ENCODE peak calls at places on chromosomes 6 and 20, in ten cellular contexts. A, S, L, G, N, O, T, Q, B and H are unnamed samples.

GRCh38 chr6:12138377-12138776 is 126.3 kb downstream of the HIVEP1 start:
- DNase-seq in A (no peak), Q (no peak), O (no peak), G (no peak), T (peak), L (no peak), N (no peak), S (no peak), B (peak), H (no peak)

GRCh38 chr6:20814494-20814893 is 280.2 kb downstream of the CDKAL1 start:
- DNase-seq in G (no peak), O (no peak), L (no peak), N (no peak), T (no peak), A (no peak), Q (no peak), B (no peak), S (no peak), H (no peak)

GRCh38 chr6:64777941-64778785 is 928.9 kb downstream of the EYS start:
- DNase-seq in S (peak), G (peak), L (no peak), B (no peak), O (no peak), T (no peak), A (no peak), N (no peak), Q (no peak), H (no peak)

GRCh38 chr6:1765160-1765900 is 155.6 kb downstream of the FOXC1 start:
- DNase-seq in B (no peak), G (no peak), A (no peak), L (no peak), S (no peak), O (no peak), Q (no peak), T (no peak), N (no peak), H (no peak)

GRCh38 chr6:125273965-125274364 is 27.8 kb downstream of the HDDC2 start:
- DNase-seq in O (no peak), N (peak), L (peak), T (no peak), S (peak), A (no peak), B (no peak), G (peak), Q (no peak), H (no peak)

GRCh38 chr6:42974919-42975505 is 4.0 kb downstream of the PEX6 start:
- DNase-seq in L (no peak), O (no peak), A (no peak), G (no peak), T (no peak), Q (no peak), S (no peak), B (no peak), N (peak), H (no peak)

GRCh38 chr20:24332956-24333355 is 136.5 kb upstream of the SYNDIG1 start:
- DNase-seq in A (no peak), Q (no peak), S (no peak), B (no peak), L (no peak), O (no peak), T (no peak), N (peak), G (no peak), H (no peak)

GRCh38 chr20:56867128-56867527 is 238.0 kb downstream of the TFAP2C start:
- DNase-seq in G (no peak), A (no peak), T (no peak), S (no peak), N (no peak), B (no peak), L (no peak), O (no peak), Q (no peak), H (no peak)

GRCh38 chr6:132190815-132191175 is 210.5 kb downstream of the MOXD1 start:
- DNase-seq in N (peak), T (no peak), Q (no peak), A (no peak), G (peak), L (no peak), B (no peak), O (no peak), S (no peak), H (no peak)

GRCh38 chr6:26538936-26539615 is 910 bp downstream of the HMGN4 start:
- DNase-seq in B (no peak), A (no peak), G (no peak), L (no peak), Q (no peak), S (no peak), O (no peak), T (no peak), N (no peak), H (peak)

GRCh38 chr20:51729771-51730170 is 38.4 kb downstream of the ATP9A start:
- DNase-seq in N (no peak), L (no peak), G (no peak), A (no peak), S (no peak), B (no peak), O (no peak), T (no peak), Q (no peak), H (no peak)

GRCh38 chr20:5844063-5844681 is 94.0 kb downstream of the SHLD1 start:
- DNase-seq in B (peak), T (peak), Q (no peak), S (peak), O (peak), G (peak), L (peak), N (peak), A (no peak), H (no peak)

GRCh38 chr6:106981901-106982300 is 7.4 kb upstream of the CD24 start:
- DNase-seq in A (no peak), T (no peak), S (no peak), Q (no peak), G (no peak), O (no peak), L (no peak), B (no peak), N (no peak), H (no peak)

GRCh38 chr20:6008254-6008653 is 45.6 kb downstream of the LRRN4 start:
- DNase-seq in O (no peak), T (peak), B (no peak), G (peak), N (peak), L (no peak), S (peak), A (no peak), Q (no peak), H (peak)

GRCh38 chr20:22411568-22412450 is 172.6 kb downstream of the FOXA2 start:
- DNase-seq in S (no peak), G (peak), N (no peak), B (no peak), O (no peak), Q (no peak), L (no peak), T (peak), A (peak), H (no peak)

GRCh38 chr6:137775192-137775591 is 91.9 kb upstream of the TNFAIP3 start:
- DNase-seq in G (no peak), Q (no peak), N (peak), S (no peak), A (no peak), T (no peak), B (no peak), O (no peak), L (no peak), H (no peak)

GRCh38 chr20:50844430-50845100 is 49.7 kb downstream of the BCAS4 start:
- DNase-seq in N (peak), O (peak), B (peak), A (peak), Q (no peak), T (peak), G (peak), S (peak), L (peak), H (no peak)

GRCh38 chr6:25041676-25042598 is 106.2 kb upstream of the RIPOR2 start:
- DNase-seq in S (no peak), B (peak), G (no peak), N (no peak), T (no peak), Q (no peak), L (no peak), A (no peak), O (no peak), H (no peak)

GRCh38 chr6:105372142-105372861 is 30.6 kb downstream of the PREP start:
- DNase-seq in O (no peak), L (no peak), A (no peak), B (no peak), S (no peak), T (no peak), G (no peak), Q (no peak), N (peak), H (no peak)

GRCh38 chr20:50870572-50871161 is 60.6 kb downstream of the ADNP start:
- DNase-seq in O (no peak), N (no peak), L (no peak), T (peak), S (no peak), A (no peak), G (peak), Q (no peak), B (no peak), H (peak)

GRCh38 chr6:7129784-7130569 is 22.2 kb downstream of the RREB1 start:
- DNase-seq in O (no peak), L (no peak), T (peak), B (peak), G (peak), Q (no peak), A (no peak), N (no peak), S (peak), H (no peak)

GRCh38 chr6:146931214-146931613 is 273.0 kb upstream of the STXBP5 start:
- DNase-seq in T (peak), G (no peak), B (no peak), A (no peak), Q (no peak), N (no peak), S (no peak), O (no peak), L (no peak), H (no peak)

GRCh38 chr6:106572436-106572835 is 56.9 kb downstream of the RTN4IP1 start:
- DNase-seq in A (no peak), G (no peak), O (no peak), N (no peak), L (no peak), Q (no peak), S (no peak), T (no peak), B (no peak), H (no peak)

GRCh38 chr6:47414517-47415167 is 62.9 kb upstream of the CD2AP start:
- DNase-seq in O (peak), L (no peak), Q (peak), B (peak), T (peak), A (no peak), S (peak), G (peak), N (peak), H (no peak)

GRCh38 chr20:46951405-46951804 is 56.8 kb downstream of the EYA2 start:
- DNase-seq in Q (no peak), N (peak), A (no peak), L (no peak), B (no peak), G (peak), O (no peak), S (peak), T (no peak), H (no peak)

GRCh38 chr6:53233309-53233708 is 84.7 kb upstream of the GCM1 start:
- DNase-seq in G (peak), L (no peak), N (no peak), Q (no peak), T (no peak), O (no peak), B (no peak), S (peak), A (no peak), H (no peak)

GRCh38 chr20:44137210-44137781 is 49.7 kb downstream of the JPH2 start:
- DNase-seq in N (no peak), L (no peak), S (no peak), Q (no peak), T (no peak), G (peak), B (no peak), A (no peak), O (no peak), H (peak)

GRCh38 chr20:48921883-48922867 is 664 bp downstream of the ARFGEF2 start:
- DNase-seq in G (peak), A (peak), S (peak), B (no peak), T (peak), N (peak), L (no peak), Q (peak), O (no peak), H (no peak)

GRCh38 chr6:13427838-13428527 is 59.4 kb downstream of the GFOD1 start:
- DNase-seq in L (no peak), S (no peak), Q (peak), G (no peak), T (no peak), O (peak), N (no peak), B (no peak), A (no peak), H (no peak)

GRCh38 chr6:36829919-36830544 is 9.2 kb downstream of the CPNE5 start:
- DNase-seq in T (peak), A (no peak), S (no peak), L (no peak), G (peak), N (no peak), Q (no peak), O (no peak), B (no peak), H (no peak)

GRCh38 chr6:54717849-54718455 is 128.6 kb upstream of the FAM83B start:
- DNase-seq in S (peak), B (peak), T (peak), G (peak), N (peak), L (peak), A (peak), O (peak), Q (peak), H (peak)

GRCh38 chr20:10922941-10923340 is 249.1 kb upstream of the JAG1 start:
- DNase-seq in G (peak), Q (no peak), B (no peak), L (no peak), T (no peak), O (no peak), A (no peak), N (peak), S (peak), H (no peak)

GRCh38 chr20:10922521-10922920 is 248.7 kb upstream of the JAG1 start:
- DNase-seq in O (no peak), A (no peak), Q (no peak), B (no peak), N (no peak), L (no peak), S (no peak), T (no peak), G (no peak), H (no peak)

GRCh38 chr20:10920396-10920795 is 246.6 kb upstream of the JAG1 start:
- DNase-seq in T (no peak), L (no peak), B (no peak), N (no peak), G (no peak), A (no peak), Q (no peak), S (no peak), O (no peak), H (no peak)

GRCh38 chr20:10919549-10920140 is 245.8 kb upstream of the JAG1 start:
- DNase-seq in L (no peak), N (peak), G (peak), T (no peak), O (no peak), Q (no peak), S (peak), B (no peak), A (no peak), H (no peak)

DNA sequence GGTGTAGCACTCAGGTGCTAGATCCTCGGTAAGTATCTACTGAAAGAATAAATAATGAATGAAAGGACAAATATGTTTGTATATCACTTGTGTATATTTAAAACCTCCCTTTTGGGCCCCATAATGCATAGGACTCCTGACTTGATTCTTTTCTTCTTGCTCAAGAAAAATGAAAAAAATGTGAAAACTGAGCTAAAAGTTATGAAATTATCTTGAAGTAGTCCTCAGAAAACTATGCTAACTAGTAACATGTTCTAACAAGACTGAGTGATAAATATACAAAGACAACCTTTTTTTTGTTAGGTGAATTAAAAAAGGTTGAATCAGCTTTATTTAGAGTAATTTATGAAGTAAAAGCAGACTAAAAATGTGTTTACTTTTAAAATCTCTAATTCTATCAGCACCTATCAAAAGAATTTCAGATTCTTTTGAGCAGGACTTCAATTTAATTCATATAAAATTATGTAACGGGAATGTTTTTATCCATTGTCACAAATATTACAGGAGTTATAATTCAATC is 247.8 kb upstream of the JAG1 start:
- DNase-seq in A (no peak), T (no peak), G (no peak), O (no peak), Q (no peak), S (no peak), L (no peak), B (no peak), N (peak), H (no peak)
- TF ChIP-seq CTCF in A (no peak), T (no peak), G (no peak), O (no peak), Q (no peak), S (no peak), L (no peak), B (no peak), N (no peak), H (no peak)

GRCh38 chr6:108160009-108160408 is 5.8 kb upstream of the NR2E1 start:
- DNase-seq in B (no peak), T (no peak), O (no peak), L (no peak), Q (no peak), G (no peak), A (no peak), S (no peak), N (no peak), H (peak)
- TF ChIP-seq EZH2 in B (no peak), T (no peak), O (no peak), L (no peak), Q (no peak), G (no peak), A (no peak), S (no peak), N (no peak), H (no peak)

GRCh38 chr6:27747637-27748036 is 164.6 kb downstream of the OR2B2 start:
- DNase-seq in O (no peak), G (no peak), L (no peak), N (no peak), Q (no peak), A (no peak), T (no peak), S (no peak), B (no peak), H (no peak)

GRCh38 chr6:27742833-27743573 is 169.2 kb downstream of the OR2B2 start:
- DNase-seq in O (no peak), L (no peak), B (no peak), A (no peak), S (no peak), Q (no peak), G (no peak), N (no peak), T (no peak), H (peak)

GRCh38 chr6:27748662-27749061 is 163.5 kb downstream of the OR2B2 start:
- DNase-seq in A (no peak), Q (no peak), B (no peak), S (no peak), G (no peak), N (no peak), T (no peak), L (no peak), O (no peak), H (no peak)

DNA sequence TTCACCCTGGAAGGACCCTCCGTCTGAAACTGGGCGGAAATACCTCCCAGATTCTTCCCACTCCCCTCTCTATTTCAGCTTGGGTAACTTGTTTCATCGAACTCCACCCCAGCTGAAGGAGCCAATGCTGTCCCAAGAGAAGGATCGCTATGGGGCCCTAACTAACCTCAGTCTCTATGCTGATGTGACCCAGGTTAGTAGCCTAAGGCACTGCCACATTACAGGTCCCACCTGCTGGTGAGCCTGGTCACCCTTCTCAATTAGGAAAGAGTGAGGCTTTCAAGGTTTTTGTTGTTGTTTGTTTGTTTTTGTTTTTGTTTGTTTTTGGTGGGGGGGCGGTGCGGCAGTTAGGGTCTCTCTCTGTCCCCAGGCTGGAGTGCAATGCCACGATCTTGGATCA is 168.4 kb downstream of the OR2B2 start:
- DNase-seq in Q (no peak), B (no peak), G (no peak), A (no peak), O (no peak), N (no peak), T (no peak), S (no peak), L (no peak), H (peak)
- TF ChIP-seq CTCF in Q (no peak), B (no peak), G (no peak), A (no peak), O (no peak), N (no peak), T (no peak), S (no peak), L (no peak), H (no peak)

GRCh38 chr20:10656270-10656669 is 17.5 kb downstream of the JAG1 start:
- DNase-seq in Q (no peak), G (no peak), L (no peak), T (no peak), A (no peak), S (no peak), O (no peak), N (no peak), B (no peak), H (no peak)
- TF ChIP-seq EZH2 in Q (no peak), G (no peak), L (no peak), T (no peak), A (no peak), S (no peak), O (no peak), N (no peak), B (no peak), H (no peak)

GRCh38 chr6:83615025-83615999 is 93.6 kb downstream of the SNAP91 start:
- DNase-seq in N (peak), G (peak), O (no peak), S (peak), T (peak), A (peak), L (peak), B (peak), Q (peak), H (peak)
- TF ChIP-seq CTCF in N (peak), G (peak), O (peak), S (peak), T (peak), A (peak), L (peak), B (peak), Q (peak), H (peak)